ENCODE peak calls at places on chromosomes 4 and X, in seven cellular contexts. K, Y, G, S, C, F and J are unnamed samples.

GRCh38 chrX:133414399-133415275 is 652 bp downstream of the GPC4 start:
- DNase-seq in F (peak), K (no peak), C (no peak), G (peak), Y (no peak), S (no peak), J (no peak)

GRCh38 chr4:108360857-108361820 is 192.4 kb upstream of the LEF1 start:
- DNase-seq in Y (no peak), C (no peak), K (no peak), S (no peak), G (no peak), F (no peak), J (no peak)

GRCh38 chr4:55733874-55734437 is 85.6 kb upstream of the EXOC1L start:
- DNase-seq in F (peak), G (peak), S (no peak), C (peak), K (no peak), Y (peak), J (no peak)

GRCh38 chr4:88138561-88138960 is 19.9 kb downstream of the ABCG2 start:
- DNase-seq in G (no peak), K (no peak), Y (no peak), F (peak), S (no peak), C (peak), J (no peak)

GRCh38 chr4:114941522-114941921 is 171.9 kb downstream of the NDST4 start:
- DNase-seq in S (no peak), C (no peak), K (no peak), F (no peak), G (no peak), Y (no peak), J (no peak)

GRCh38 chrX:49209434-49210251 is 9.7 kb upstream of the SYP start:
- DNase-seq in Y (no peak), G (no peak), K (no peak), F (no peak), S (no peak), C (peak), J (no peak)

GRCh38 chrX:56764153-56764974 is 35.3 kb downstream of the NBDY start:
- DNase-seq in S (peak), C (peak), F (peak), G (peak), Y (peak), K (peak), J (peak)

GRCh38 chr4:111849726-111850284 is 295.4 kb upstream of the FAM241A start:
- DNase-seq in K (no peak), S (no peak), Y (no peak), C (no peak), G (no peak), F (no peak), J (no peak)

GRCh38 chr4:77582716-77583115 is 22.9 kb upstream of the CXCL13 start:
- DNase-seq in S (no peak), C (no peak), Y (no peak), K (no peak), F (no peak), G (no peak), J (no peak)

GRCh38 chr4:952881-953573 is 20.3 kb downstream of the DGKQ start:
- DNase-seq in F (no peak), G (no peak), C (no peak), K (no peak), S (no peak), Y (no peak), J (no peak)

GRCh38 chr4:10107111-10108091 is 9.2 kb downstream of the WDR1 start:
- DNase-seq in F (peak), G (no peak), K (no peak), S (no peak), Y (no peak), C (peak), J (no peak)

GRCh38 chrX:119734897-119735339 is 23.5 kb upstream of the SOWAHD start:
- DNase-seq in Y (no peak), G (peak), F (no peak), S (no peak), K (no peak), C (no peak), J (peak)

GRCh38 chrX:131262738-131263679 is 26.1 kb downstream of the IGSF1 start:
- DNase-seq in S (no peak), C (peak), K (no peak), F (no peak), G (peak), Y (no peak), J (no peak)

GRCh38 chr4:104500452-104500851 is 5.8 kb upstream of the CXXC4 start:
- DNase-seq in K (no peak), Y (no peak), C (no peak), S (no peak), G (no peak), F (no peak), J (peak)

GRCh38 chr4:5568931-5569330 is 139.4 kb downstream of the EVC2 start:
- DNase-seq in G (no peak), F (no peak), C (no peak), S (no peak), Y (no peak), K (no peak), J (no peak)

GRCh38 chr4:154982187-154983047 is 201.3 kb downstream of the RBM46 start:
- DNase-seq in F (peak), S (peak), Y (peak), G (peak), K (no peak), C (peak), J (no peak)

GRCh38 chr4:142556048-142556447 is 290.1 kb downstream of the INPP4B start:
- DNase-seq in C (no peak), Y (no peak), S (no peak), G (no peak), K (no peak), F (no peak), J (no peak)

GRCh38 chrX:135295238-135295943 is 13.9 kb upstream of the ETDC start:
- DNase-seq in F (peak), K (peak), C (no peak), S (peak), G (no peak), Y (no peak), J (peak)